ENCODE peak calls at places on chromosomes 4 and X, in five cellular contexts. R is mucosa of descending colon, W is posterior cingulate gyrus, O is upper lobe of right lung, T is CD14-positive monocyte. I is an unnamed sample.

GRCh38 chr4:104591505-104591904 is 96.8 kb upstream of the CXXC4 start:
- DNase-seq in R (no peak), W (peak), O (no peak), T (no peak), I (no peak)

GRCh38 chr4:169417629-169418282 is 147.0 kb upstream of the SH3RF1 start:
- DNase-seq in R (no peak), W (no peak), O (no peak), T (no peak), I (no peak)

GRCh38 chrX:51853251-51853650 is 40.2 kb upstream of the MAGED1 start:
- DNase-seq in R (no peak), W (no peak), O (no peak), T (no peak), I (no peak)

GRCh38 chr4:22688236-22688635 is 4.5 kb upstream of the GBA3 start:
- DNase-seq in R (no peak), W (no peak), O (no peak), T (no peak), I (no peak)

GRCh38 chrX:130669233-130669632 is 233.8 kb downstream of the ENOX2 start:
- DNase-seq in R (no peak), W (no peak), O (no peak), T (no peak), I (no peak)

GRCh38 chrX:19839770-19840254 is 47.6 kb downstream of the SH3KBP1 start:
- DNase-seq in R (no peak), W (no peak), O (no peak), T (no peak), I (no peak)

GRCh38 chr4:7964459-7964858 is 24.8 kb upstream of the AFAP1 start:
- DNase-seq in R (no peak), W (no peak), O (no peak), T (no peak), I (no peak)

GRCh38 chr4:6940744-6941137 is 31.1 kb downstream of the TBC1D14 start:
- DNase-seq in R (no peak), W (no peak), O (no peak), T (no peak), I (no peak)

GRCh38 chr4:174260099-174260498 is 23.4 kb downstream of the FBXO8 start:
- DNase-seq in R (no peak), W (no peak), O (no peak), T (no peak), I (no peak)

GRCh38 chr4:177484613-177485021 is 42.4 kb upstream of the AGA start:
- DNase-seq in R (no peak), W (no peak), O (no peak), T (no peak), I (no peak)

GRCh38 chrX:136694491-136695087 is 46.6 kb downstream of the CD40LG start:
- DNase-seq in R (no peak), W (no peak), O (no peak), T (no peak), I (no peak)

GRCh38 chr4:183999435-183999834 is 94.3 kb downstream of the STOX2 start:
- DNase-seq in R (no peak), W (no peak), O (no peak), T (no peak), I (no peak)

GRCh38 chrX:120791013-120791643 is 84.5 kb downstream of the CT47B1 start:
- DNase-seq in R (no peak), W (peak), O (no peak), T (peak), I (no peak)

GRCh38 chrX:119399772-119400101 is 601 bp downstream of the SLC25A43 start:
- DNase-seq in R (no peak), W (no peak), O (no peak), T (no peak), I (no peak)

GRCh38 chrX:31580726-31581125 is 508.9 kb upstream of the FTHL17 start:
- DNase-seq in R (no peak), W (no peak), O (no peak), T (no peak), I (no peak)

GRCh38 chr4:89645512-89645911 is 191.4 kb downstream of the SNCA start:
- DNase-seq in R (no peak), W (no peak), O (no peak), T (no peak), I (no peak)

GRCh38 chr4:123547167-123547817 is 150.7 kb downstream of the SPRY1 start:
- DNase-seq in R (peak), W (no peak), O (peak), T (no peak), I (no peak)

GRCh38 chr4:173752610-173753009 is 222.6 kb upstream of the HAND2 start:
- DNase-seq in R (no peak), W (no peak), O (no peak), T (peak), I (no peak)

GRCh38 chr4:7904942-7905341 is 34.7 kb downstream of the AFAP1 start:
- DNase-seq in R (no peak), W (no peak), O (no peak), T (no peak), I (peak)

GRCh38 chr4:91958651-91959050 is 345.1 kb upstream of the GRID2 start:
- DNase-seq in R (no peak), W (no peak), O (no peak), T (no peak), I (no peak)

GRCh38 chr4:141258558-141258957 is 37.9 kb downstream of the ZNF330 start:
- DNase-seq in R (no peak), W (no peak), O (no peak), T (no peak), I (no peak)

GRCh38 chr4:110900206-110900769 is 277.4 kb upstream of the PITX2 start:
- DNase-seq in R (no peak), W (no peak), O (no peak), T (no peak), I (no peak)

GRCh38 chrX:154411322-154411980 is at the start of gene TAFAZZIN:
- DNase-seq in R (peak), W (peak), O (peak), T (peak), I (no peak)

GRCh38 chr4:180751009-180751408 is 1492.2 kb upstream of the TENM3 start:
- DNase-seq in R (no peak), W (no peak), O (no peak), T (no peak), I (no peak)

GRCh38 chrX:47321386-47321785 is 49.0 kb upstream of the ZNF157 start:
- DNase-seq in R (no peak), W (peak), O (peak), T (no peak), I (peak)

GRCh38 chr4:74189331-74190043 is 31.6 kb downstream of the MTHFD2L start:
- DNase-seq in R (no peak), W (no peak), O (no peak), T (no peak), I (no peak)

GRCh38 chrX:153474718-153475117 is 4.3 kb upstream of the HAUS7 start:
- DNase-seq in R (peak), W (peak), O (peak), T (no peak), I (no peak)

GRCh38 chr4:5812506-5813229 is 80.2 kb downstream of the CRMP1 start:
- DNase-seq in R (no peak), W (no peak), O (no peak), T (no peak), I (no peak)

GRCh38 chr4:15400911-15401671 is 26.7 kb upstream of the C1QTNF7 start:
- DNase-seq in R (peak), W (no peak), O (peak), T (peak), I (no peak)

I was measured in caudate nucleus.